ENCODE peak calls at places on chromosomes 6 and 20, in nine cellular contexts. V, R, U, E, K, Y, W, T and L are unnamed samples.

GRCh38 chr6:46048646-46049297 is 33.1 kb upstream of the CLIC5 start:
- DNase-seq in V (no peak), R (no peak), U (no peak), E (no peak), K (no peak), Y (no peak), W (no peak), T (no peak), L (no peak)

GRCh38 chr20:11375368-11375767 is 542.3 kb upstream of the BTBD3 start:
- DNase-seq in V (no peak), R (no peak), U (no peak), E (no peak), K (no peak), Y (no peak), W (no peak), T (no peak), L (no peak)

GRCh38 chr6:135493218-135493961 is 4.2 kb downstream of the AHI1 start:
- DNase-seq in V (no peak), R (no peak), U (no peak), E (no peak), K (no peak), Y (no peak), W (no peak), T (no peak), L (no peak)

GRCh38 chr6:86152546-86152945 is 509.9 kb upstream of the SYNCRIP start:
- DNase-seq in V (no peak), R (no peak), U (no peak), E (no peak), K (no peak), Y (no peak), W (no peak), T (no peak), L (no peak)

GRCh38 chr6:7073810-7074525 is 33.8 kb upstream of the RREB1 start:
- DNase-seq in V (peak), R (peak), U (peak), E (no peak), K (no peak), Y (peak), W (peak), T (no peak), L (no peak)

GRCh38 chr6:65259080-65259479 is 447.9 kb downstream of the EYS start:
- DNase-seq in V (no peak), R (no peak), U (no peak), E (no peak), K (no peak), Y (no peak), W (no peak), T (no peak), L (no peak)

GRCh38 chr6:112372213-112372806 is 25.2 kb downstream of the RFPL4B start:
- DNase-seq in V (no peak), R (no peak), U (no peak), E (no peak), K (peak), Y (no peak), W (no peak), T (no peak), L (peak)

GRCh38 chr6:28543671-28544131 is 18.0 kb downstream of the GPX5 start:
- DNase-seq in V (no peak), R (no peak), U (peak), E (no peak), K (peak), Y (peak), W (peak), T (peak), L (no peak)

GRCh38 chr20:12605751-12606150 is 403.0 kb upstream of the SPTLC3 start:
- DNase-seq in V (no peak), R (no peak), U (no peak), E (no peak), K (no peak), Y (no peak), W (no peak), T (no peak), L (no peak)

GRCh38 chr6:123931928-123932327 is 128.3 kb downstream of the NKAIN2 start:
- DNase-seq in V (no peak), R (no peak), U (no peak), E (no peak), K (no peak), Y (no peak), W (no peak), T (no peak), L (no peak)

GRCh38 chr6:126302191-126302590 is 37.7 kb upstream of the CENPW start:
- DNase-seq in V (no peak), R (no peak), U (no peak), E (no peak), K (no peak), Y (no peak), W (no peak), T (no peak), L (no peak)

GRCh38 chr6:33757113-33757512 is 10.4 kb upstream of the IP6K3 start:
- DNase-seq in V (no peak), R (no peak), U (no peak), E (no peak), K (no peak), Y (no peak), W (no peak), T (no peak), L (no peak)

GRCh38 chr6:77030929-77031674 is 432.2 kb downstream of the HTR1B start:
- DNase-seq in V (no peak), R (no peak), U (no peak), E (no peak), K (no peak), Y (no peak), W (no peak), T (no peak), L (no peak)

GRCh38 chr6:33116881-33117711 is 41.3 kb downstream of the HLA-DPB1 start:
- DNase-seq in V (no peak), R (no peak), U (no peak), E (no peak), K (peak), Y (no peak), W (no peak), T (peak), L (no peak)

GRCh38 chr6:797479-798077 is 104.6 kb upstream of the EXOC2 start:
- DNase-seq in V (peak), R (no peak), U (peak), E (no peak), K (peak), Y (peak), W (peak), T (peak), L (peak)

GRCh38 chr6:69936674-69937363 is 70.5 kb downstream of the COL19A1 start:
- DNase-seq in V (no peak), R (no peak), U (no peak), E (peak), K (peak), Y (no peak), W (no peak), T (no peak), L (peak)

GRCh38 chr20:41308290-41308691 is 9.2 kb downstream of the ZHX3 start:
- DNase-seq in V (no peak), R (no peak), U (no peak), E (no peak), K (no peak), Y (no peak), W (no peak), T (no peak), L (no peak)

GRCh38 chr20:43537921-43538854 is 20.6 kb upstream of the SGK2 start:
- DNase-seq in V (peak), R (peak), U (peak), E (peak), K (peak), Y (peak), W (peak), T (peak), L (peak)

GRCh38 chr6:160035241-160035640 is 66.4 kb downstream of the IGF2R start:
- DNase-seq in V (no peak), R (no peak), U (no peak), E (no peak), K (no peak), Y (no peak), W (no peak), T (no peak), L (no peak)

GRCh38 chr6:142927904-142928303 is 17.1 kb downstream of the HIVEP2 start:
- DNase-seq in V (no peak), R (no peak), U (no peak), E (no peak), K (no peak), Y (no peak), W (no peak), T (no peak), L (no peak)

GRCh38 chr6:69349776-69350175 is 447.0 kb downstream of the LMBRD1 start:
- DNase-seq in V (no peak), R (peak), U (no peak), E (no peak), K (no peak), Y (peak), W (no peak), T (no peak), L (no peak)

GRCh38 chr6:45436544-45437440 is 59.1 kb upstream of the SUPT3H start:
- DNase-seq in V (no peak), R (no peak), U (peak), E (no peak), K (no peak), Y (no peak), W (peak), T (no peak), L (no peak)

GRCh38 chr6:11764250-11764604 is 14.4 kb downstream of the ADTRP start:
- DNase-seq in V (no peak), R (no peak), U (no peak), E (no peak), K (no peak), Y (no peak), W (no peak), T (no peak), L (no peak)

GRCh38 chr20:19975436-19975799 is 41.7 kb upstream of the NAA20 start:
- DNase-seq in V (no peak), R (peak), U (no peak), E (no peak), K (no peak), Y (peak), W (no peak), T (no peak), L (no peak)

GRCh38 chr20:45229264-45230056 is 8.3 kb downstream of the SEMG2 start:
- DNase-seq in V (peak), R (peak), U (no peak), E (no peak), K (no peak), Y (peak), W (peak), T (peak), L (no peak)

GRCh38 chr6:139777202-139777970 is 402.9 kb upstream of the CITED2 start:
- DNase-seq in V (no peak), R (no peak), U (no peak), E (no peak), K (peak), Y (no peak), W (no peak), T (peak), L (no peak)

GRCh38 chr6:138309695-138310094 is 68.0 kb upstream of the SMIM28 start:
- DNase-seq in V (no peak), R (no peak), U (no peak), E (no peak), K (no peak), Y (no peak), W (no peak), T (no peak), L (no peak)

GRCh38 chr6:116208056-116208785 is 45.7 kb downstream of the TSPYL4 start:
- DNase-seq in V (no peak), R (no peak), U (no peak), E (no peak), K (no peak), Y (no peak), W (no peak), T (no peak), L (no peak)

GRCh38 chr6:11209941-11210340 is 22.5 kb downstream of the NEDD9 start:
- DNase-seq in V (no peak), R (no peak), U (no peak), E (no peak), K (no peak), Y (no peak), W (no peak), T (no peak), L (no peak)

GRCh38 chr6:74117113-74117512 is 421.1 kb downstream of the CD109 start:
- DNase-seq in V (no peak), R (no peak), U (no peak), E (no peak), K (no peak), Y (no peak), W (no peak), T (no peak), L (no peak)

GRCh38 chr6:10389739-10390494 is 25.0 kb downstream of the TFAP2A start:
- DNase-seq in V (no peak), R (no peak), U (no peak), E (no peak), K (no peak), Y (no peak), W (no peak), T (peak), L (no peak)

GRCh38 chr20:17653835-17654648 is 28.0 kb downstream of the RRBP1 start:
- DNase-seq in V (no peak), R (no peak), U (no peak), E (no peak), K (no peak), Y (no peak), W (no peak), T (no peak), L (no peak)

GRCh38 chr20:17657079-17657825 is 24.8 kb downstream of the RRBP1 start:
- DNase-seq in V (no peak), R (no peak), U (no peak), E (no peak), K (peak), Y (peak), W (no peak), T (no peak), L (no peak)

GRCh38 chr20:17655286-17655651 is 26.8 kb downstream of the RRBP1 start:
- DNase-seq in V (no peak), R (no peak), U (no peak), E (no peak), K (no peak), Y (no peak), W (no peak), T (no peak), L (no peak)

GRCh38 chr20:17654649-17655285 is 27.3 kb downstream of the RRBP1 start:
- DNase-seq in V (peak), R (no peak), U (peak), E (no peak), K (peak), Y (peak), W (no peak), T (peak), L (no peak)

GRCh38 chr20:17655865-17656489 is 26.1 kb downstream of the RRBP1 start:
- DNase-seq in V (no peak), R (no peak), U (no peak), E (no peak), K (no peak), Y (no peak), W (no peak), T (no peak), L (no peak)
- TF ChIP-seq CTCF in V (no peak), R (no peak), U (no peak), E (no peak), K (no peak), Y (no peak), W (no peak), T (no peak), L (no peak)

GRCh38 chr6:16761469-16762264 is 407 bp upstream of the ATXN1 start:
- DNase-seq in V (peak), R (peak), U (peak), E (peak), K (peak), Y (peak), W (peak), T (peak), L (peak)

GRCh38 chr6:16759181-16759645 is 2.0 kb downstream of the ATXN1 start:
- DNase-seq in V (no peak), R (no peak), U (no peak), E (no peak), K (peak), Y (peak), W (no peak), T (no peak), L (no peak)

GRCh38 chr6:16758163-16758975 is 2.9 kb downstream of the ATXN1 start:
- DNase-seq in V (no peak), R (no peak), U (no peak), E (no peak), K (peak), Y (peak), W (no peak), T (no peak), L (no peak)

GRCh38 chr6:16760536-16761468 is at the start of gene ATXN1:
- DNase-seq in V (peak), R (peak), U (peak), E (peak), K (peak), Y (peak), W (peak), T (peak), L (no peak)

DNA sequence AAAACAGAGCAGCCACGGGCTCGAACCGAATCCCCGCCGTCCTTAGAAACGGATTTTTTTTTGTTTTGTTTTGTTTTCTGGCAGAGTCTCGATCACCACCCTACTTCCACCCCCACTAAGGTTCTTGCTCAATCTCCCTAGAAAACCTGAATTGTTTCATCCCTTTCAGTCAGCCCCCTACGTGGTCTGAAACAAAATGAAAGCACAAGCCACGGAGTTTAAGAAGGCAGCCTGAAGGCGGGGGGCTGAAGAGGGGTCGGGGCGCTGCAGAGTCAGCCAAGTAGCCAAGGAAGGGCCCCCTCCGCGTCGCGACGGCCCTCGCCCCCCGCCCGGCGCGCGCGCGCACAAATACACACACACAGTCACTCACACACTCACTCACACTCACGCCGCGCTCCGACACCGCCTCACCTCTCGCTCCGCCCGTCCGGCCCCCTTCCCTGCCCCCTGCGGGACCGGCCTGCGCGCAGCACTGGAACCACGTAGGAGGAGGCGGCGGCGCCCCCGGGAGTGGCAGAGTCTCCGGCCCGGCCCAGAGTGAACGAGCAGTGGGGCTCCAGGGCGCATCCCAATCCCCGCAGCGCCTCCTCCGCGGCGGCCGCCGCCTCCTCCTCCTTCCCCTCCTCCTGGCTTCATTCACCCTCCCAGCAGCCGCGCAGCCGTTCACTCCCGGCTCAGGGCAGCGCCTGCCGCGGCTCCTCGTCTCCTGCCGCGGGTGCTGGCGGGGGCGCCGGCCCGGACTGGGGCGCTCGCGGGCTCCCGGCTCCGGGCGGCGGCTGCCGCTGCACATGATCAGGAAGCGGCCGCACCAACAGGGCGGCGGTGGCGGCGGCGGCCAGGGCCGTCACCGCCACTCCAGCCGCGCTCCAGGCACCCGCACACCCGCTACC is 1.4 kb downstream of the ATXN1 start:
- DNase-seq in V (peak), R (peak), U (peak), E (peak), K (peak), Y (peak), W (peak), T (peak), L (peak)
- TF ChIP-seq CTCF in V (peak), R (peak), U (peak), E (peak), K (peak), Y (no peak), W (peak), T (no peak), L (no peak)

GRCh38 chr6:157203312-157203744 is 120.0 kb downstream of the TMEM242 start:
- DNase-seq in V (no peak), R (no peak), U (peak), E (no peak), K (no peak), Y (no peak), W (peak), T (no peak), L (no peak)
- TF ChIP-seq CTCF in V (no peak), R (no peak), U (no peak), E (no peak), K (no peak), Y (no peak), W (no peak), T (no peak), L (no peak)

GRCh38 chr6:113978084-113978675 is 7.2 kb upstream of the HDAC2 start:
- DNase-seq in V (no peak), R (no peak), U (no peak), E (no peak), K (no peak), Y (no peak), W (no peak), T (no peak), L (no peak)

GRCh38 chr6:113979930-113980329 is 9.0 kb upstream of the HDAC2 start:
- DNase-seq in V (no peak), R (no peak), U (peak), E (no peak), K (no peak), Y (no peak), W (peak), T (no peak), L (no peak)

GRCh38 chr6:113976806-113977205 is 5.9 kb upstream of the HDAC2 start:
- DNase-seq in V (no peak), R (no peak), U (no peak), E (no peak), K (no peak), Y (no peak), W (no peak), T (no peak), L (no peak)

GRCh38 chr6:113982055-113982550 is 11.2 kb upstream of the HDAC2 start:
- DNase-seq in V (no peak), R (no peak), U (no peak), E (no peak), K (peak), Y (no peak), W (no peak), T (no peak), L (no peak)

DNA sequence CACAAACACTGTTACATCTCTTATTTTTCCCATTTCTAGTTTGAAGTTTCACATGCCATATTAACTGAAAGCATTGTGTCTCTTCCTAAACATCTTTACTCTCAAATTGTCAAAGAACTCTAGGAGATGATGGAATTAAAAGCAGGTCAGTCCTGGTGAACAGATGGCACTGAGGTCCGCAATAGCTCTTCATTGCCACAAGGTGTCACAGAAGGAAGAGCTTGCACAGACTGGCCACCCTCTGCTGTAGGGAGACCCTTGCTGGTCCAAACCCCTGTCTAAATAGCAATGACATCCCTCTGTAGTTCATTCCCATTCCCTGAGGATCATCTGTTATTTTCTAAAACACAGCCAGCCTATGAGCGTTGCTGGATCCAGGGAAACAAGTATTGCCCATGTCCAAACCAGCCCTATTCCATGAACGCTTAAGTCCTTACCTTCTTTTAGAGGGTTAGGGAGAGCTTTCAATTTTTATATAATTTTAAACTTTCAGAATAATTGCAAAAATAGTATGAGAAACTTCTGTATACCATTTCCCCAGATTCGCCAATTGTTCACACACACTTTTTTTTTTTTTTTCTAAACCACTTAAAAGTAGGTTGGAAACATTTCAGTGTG is 10.1 kb upstream of the HDAC2 start:
- DNase-seq in V (no peak), R (no peak), U (peak), E (no peak), K (peak), Y (no peak), W (peak), T (peak), L (no peak)
- TF ChIP-seq CTCF in V (peak), R (peak), U (peak), E (peak), K (peak), Y (no peak), W (peak), T (peak), L (peak)